ENCODE peak calls at places on chromosomes 13 and 19, in four cellular contexts. E, M, U and T are unnamed samples.

GRCh38 chr19:7756258-7756657 is 6.8 kb upstream of the CLEC4M start:
- DNase-seq in E (no peak), M (no peak), U (no peak), T (no peak)

GRCh38 chr19:18295034-18295451 is 13.6 kb upstream of the JUND start:
- DNase-seq in E (no peak), M (no peak), U (no peak), T (no peak)

GRCh38 chr13:74554581-74555290 is 420.5 kb upstream of the KLF12 start:
- DNase-seq in E (no peak), M (no peak), U (no peak), T (no peak)

GRCh38 chr19:11984986-11985385 is 20.1 kb downstream of the ZNF763 start:
- DNase-seq in E (peak; percentile 39), M (no peak), U (no peak), T (no peak)

GRCh38 chr13:27556109-27556508 is 64.2 kb downstream of the LNX2 start:
- DNase-seq in E (no peak), M (no peak), U (no peak), T (peak; percentile 93)

GRCh38 chr19:12867120-12868099 is 13.8 kb downstream of the DNASE2 start:
- DNase-seq in E (no peak), M (peak; percentile 31), U (peak; percentile 93), T (peak; percentile 73)

GRCh38 chr13:42277618-42278276 is 5.8 kb downstream of the AKAP11 start:
- DNase-seq in E (no peak), M (no peak), U (no peak), T (no peak)

GRCh38 chr13:25169951-25170553 is 2.0 kb downstream of the AMER2 start:
- DNase-seq in E (no peak), M (no peak), U (no peak), T (no peak)

GRCh38 chr19:41784337-41785239 is 11.8 kb upstream of the CEACAM3 start:
- DNase-seq in E (no peak), M (no peak), U (no peak), T (no peak)

GRCh38 chr13:53250272-53250875 is 221.8 kb downstream of the OLFM4 start:
- DNase-seq in E (peak; percentile 74), M (peak; percentile 15), U (peak; percentile 31), T (peak; percentile 63)

GRCh38 chr19:9586764-9587163 is 2.5 kb upstream of the ZNF121 start:
- DNase-seq in E (peak; percentile 74), M (peak; percentile 24), U (no peak), T (peak; percentile 75)

GRCh38 chr19:11203194-11204075 is 6.1 kb upstream of the KANK2 start:
- DNase-seq in E (peak; percentile 35), M (no peak), U (peak; percentile 96), T (peak; percentile 54)

GRCh38 chr19:35318679-35319448 is 10.1 kb upstream of the CD22 start:
- DNase-seq in E (peak; percentile 85), M (no peak), U (peak; percentile 46), T (peak; percentile 48)

GRCh38 chr13:91693466-91693865 is 295.0 kb downstream of the GPC5 start:
- DNase-seq in E (no peak), M (no peak), U (no peak), T (no peak)

GRCh38 chr13:34165158-34165557 is 347.2 kb downstream of the RFC3 start:
- DNase-seq in E (no peak), M (no peak), U (no peak), T (no peak)

GRCh38 chr19:34118879-34119748 is 53.2 kb upstream of the LSM14A start:
- DNase-seq in E (no peak), M (no peak), U (no peak), T (no peak)

GRCh38 chr19:6199240-6199983 is 63.9 kb downstream of the ACSBG2 start:
- DNase-seq in E (peak; percentile 99), M (peak; percentile 95), U (peak; percentile 100), T (peak; percentile 100)

GRCh38 chr13:98741741-98742435 is 10.6 kb downstream of the SLC15A1 start:
- DNase-seq in E (no peak), M (no peak), U (no peak), T (no peak)

GRCh38 chr13:26222523-26223046 is 471 bp upstream of the RNF6 start:
- DNase-seq in E (no peak), M (no peak), U (no peak), T (no peak)

GRCh38 chr19:38362076-38362945 is 12.1 kb upstream of the PSMD8 start:
- DNase-seq in E (peak; percentile 23), M (no peak), U (peak; percentile 93), T (peak; percentile 55)

GRCh38 chr13:51942189-51942588 is 69.1 kb downstream of the ATP7B start:
- DNase-seq in E (no peak), M (no peak), U (no peak), T (no peak)

GRCh38 chr13:24175847-24176246 is 15.3 kb downstream of the SPATA13 start:
- DNase-seq in E (no peak), M (no peak), U (no peak), T (no peak)

GRCh38 chr13:98649861-98650260 is 73.0 kb upstream of the STK24 start:
- DNase-seq in E (no peak), M (no peak), U (no peak), T (no peak)

GRCh38 chr19:53467138-53467502 is 413 bp upstream of the ZNF813 start:
- DNase-seq in E (no peak), M (no peak), U (peak; percentile 19), T (no peak)

GRCh38 chr13:30305456-30305855 is 1.9 kb downstream of the KATNAL1 start:
- DNase-seq in E (no peak), M (no peak), U (no peak), T (no peak)

GRCh38 chr13:27189192-27189591 is 17.6 kb upstream of the USP12 start:
- DNase-seq in E (no peak), M (no peak), U (no peak), T (peak; percentile 11)

GRCh38 chr19:16645140-16645539 is 14.8 kb downstream of the SMIM7 start:
- DNase-seq in E (no peak), M (no peak), U (no peak), T (no peak)

GRCh38 chr19:46925548-46925950 is 64.8 kb downstream of the ARHGAP35 start:
- DNase-seq in E (peak; percentile 93), M (no peak), U (no peak), T (peak; percentile 29)

GRCh38 chr13:47454986-47455385 is 546.1 kb downstream of the SUCLA2 start:
- DNase-seq in E (no peak), M (no peak), U (no peak), T (no peak)

GRCh38 chr13:76019421-76020044 is 383.4 kb downstream of the LMO7 start:
- DNase-seq in E (peak; percentile 63), M (no peak), U (no peak), T (no peak)

GRCh38 chr13:40764587-40765403 is 6.2 kb downstream of the MRPS31 start:
- DNase-seq in E (no peak), M (no peak), U (no peak), T (no peak)

GRCh38 chr19:15402411-15403150 is 16.2 kb downstream of the AKAP8L start:
- DNase-seq in E (no peak), M (no peak), U (no peak), T (no peak)

GRCh38 chr19:15401397-15401710 is 17.4 kb downstream of the AKAP8L start:
- DNase-seq in E (no peak), M (no peak), U (no peak), T (no peak)

GRCh38 chr19:15403151-15403531 is 15.6 kb downstream of the AKAP8L start:
- DNase-seq in E (no peak), M (no peak), U (no peak), T (no peak)

GRCh38 chr19:15404780-15405211 is 14.0 kb downstream of the AKAP8L start:
- DNase-seq in E (no peak), M (no peak), U (no peak), T (no peak)

GRCh38 chr19:15404097-15404779 is 14.6 kb downstream of the AKAP8L start:
- DNase-seq in E (no peak), M (no peak), U (no peak), T (no peak)
- H3K4me1 ChIP-seq in E (peaks cover 7% of the 10 kb centered on the region), M (no peaks in the 10 kb centered on the region), U (peaks cover 2% of the 10 kb centered on the region), T (no peaks in the 10 kb centered on the region)

GRCh38 chr13:20610006-20610405 is 43.0 kb downstream of the IFT88 start:
- DNase-seq in E (no peak), M (no peak), U (no peak), T (peak; percentile 15)

GRCh38 chr13:20608438-20609020 is 41.6 kb downstream of the IFT88 start:
- DNase-seq in E (no peak), M (no peak), U (no peak), T (no peak)

GRCh38 chr13:20607015-20607414 is 40.1 kb downstream of the IFT88 start:
- DNase-seq in E (no peak), M (no peak), U (no peak), T (no peak)

DNA sequence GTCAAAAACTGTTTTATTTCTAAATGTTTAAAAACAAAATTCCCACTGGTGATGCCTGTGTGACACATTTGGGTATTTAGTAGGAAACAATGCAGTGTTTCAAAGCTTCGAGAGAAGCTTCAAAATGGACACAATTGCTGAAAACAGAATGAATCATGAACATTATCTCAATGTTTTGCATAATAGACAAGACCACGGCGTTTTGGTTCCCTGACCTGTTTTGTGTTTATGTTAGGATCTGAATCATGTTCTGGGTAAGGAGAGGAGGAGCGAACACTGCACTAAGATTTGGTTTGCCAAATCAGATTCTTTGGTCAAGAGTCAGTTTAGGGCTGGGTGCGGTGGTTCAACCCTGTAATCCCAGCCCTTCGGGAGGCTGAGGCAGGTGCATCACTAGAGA is 42.2 kb downstream of the IFT88 start:
- DNase-seq in E (no peak), M (no peak), U (no peak), T (peak; percentile 80)
- TF ChIP-seq MYC in E (no peak), M (no peak), U (no peak), T (no peak)

GRCh38 chr13:63706751-63707150 is 2291.1 kb upstream of the PCDH20 start:
- DNase-seq in E (no peak), M (no peak), U (no peak), T (no peak)
- TF ChIP-seq POLR2AphosphoS5 in E (no peak), M (no peak), U (no peak), T (no peak)

GRCh38 chr13:110330491-110331001 is 23.5 kb downstream of the COL4A2 start:
- DNase-seq in E (no peak), M (no peak), U (no peak), T (no peak)
- H3K4me1 ChIP-seq in E (no peaks in the 10 kb centered on the region), M (no peaks in the 10 kb centered on the region), U (no peaks in the 10 kb centered on the region), T (no peaks in the 10 kb centered on the region)

DNA sequence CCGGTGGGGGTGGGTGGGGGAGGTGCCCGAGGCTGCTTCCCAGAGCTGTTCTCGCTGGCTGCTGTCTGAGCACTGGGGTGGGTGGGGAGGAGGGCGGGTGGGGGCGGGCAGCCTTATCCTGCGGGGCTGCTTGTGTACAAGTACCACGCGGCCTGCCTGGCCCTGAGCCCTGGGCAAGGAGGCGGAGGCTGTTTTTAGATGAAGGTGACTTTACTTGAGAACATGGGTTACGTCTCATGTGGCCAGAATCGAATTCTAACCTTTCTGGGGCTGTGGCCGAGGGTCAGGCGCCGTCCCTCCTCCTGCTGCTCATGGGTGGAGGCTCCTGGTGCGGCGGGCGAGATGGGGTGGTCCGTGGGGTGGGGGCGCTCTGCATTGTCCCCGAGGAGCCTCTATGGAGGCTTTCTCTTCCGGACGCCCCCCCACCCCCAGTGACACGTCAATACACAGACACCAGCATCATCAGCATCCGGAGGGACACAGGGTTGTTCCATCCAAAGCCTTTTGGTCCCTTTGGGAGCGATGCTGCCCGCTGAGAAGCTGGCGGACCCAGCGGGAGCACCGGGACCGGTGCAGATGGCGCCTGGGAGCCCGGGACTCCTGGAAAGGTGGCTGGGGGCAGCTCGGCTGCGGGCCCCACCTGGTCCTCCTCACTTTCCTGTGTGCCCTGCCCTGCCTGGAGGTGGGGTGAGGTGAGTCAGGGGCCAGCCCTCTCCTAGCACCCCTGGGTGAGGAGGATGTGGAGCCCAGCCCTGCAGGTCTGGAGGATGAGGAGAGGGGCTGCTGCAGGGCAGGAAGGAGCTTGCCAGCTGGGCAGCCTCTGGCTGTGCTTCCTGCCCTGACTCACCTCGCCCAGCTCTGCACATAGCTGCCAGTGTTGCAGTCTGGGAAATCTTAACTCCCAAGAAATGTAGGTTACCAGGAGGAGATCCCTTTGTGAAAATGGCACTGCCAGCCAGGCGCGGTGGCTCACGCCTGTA is 3.4 kb downstream of the BSG start:
- DNase-seq in E (no peak), M (no peak), U (peak; percentile 56), T (peak; percentile 50)
- TF ChIP-seq MYC in E (no peak), M (no peak), U (peak; percentile 26), T (no peak)